ENCODE peak calls at places on chromosome 3, in five cellular contexts. One of them, this sample, is unnamed.

GRCh38 chr3:73707772-73708171 is 83.0 kb upstream of the PDZRN3 start:
- DNase-seq in GM12878: no peak
- DNase-seq in HEK293T: no peak
- DNase-seq in HepG2: no peak
- DNase-seq in NT2/D1: no peak
- DNase-seq in this sample: no peak

GRCh38 chr3:177107840-177108239 is 89.4 kb downstream of the TBL1XR1 start:
- DNase-seq in GM12878: no peak
- DNase-seq in HepG2: no peak
- DNase-seq in HEK293T: no peak
- DNase-seq in NT2/D1: no peak
- DNase-seq in this sample: no peak

GRCh38 chr3:110027446-110027845 is 690.1 kb upstream of the DPPA4 start:
- DNase-seq in GM12878: no peak
- DNase-seq in HepG2: no peak
- DNase-seq in HEK293T: no peak
- DNase-seq in NT2/D1: no peak
- DNase-seq in this sample: no peak

GRCh38 chr3:108381531-108381930 is 85.2 kb downstream of the HHLA2 start:
- DNase-seq in GM12878: no peak
- DNase-seq in HEK293T: no peak
- DNase-seq in HepG2: no peak
- DNase-seq in NT2/D1: no peak
- DNase-seq in this sample: peak

GRCh38 chr3:114435733-114436132 is 141.9 kb downstream of the TIGIT start:
- DNase-seq in HEK293T: no peak
- DNase-seq in HepG2: no peak
- DNase-seq in NT2/D1: no peak
- DNase-seq in GM12878: no peak
- DNase-seq in this sample: no peak

GRCh38 chr3:17634201-17634600 is 108.2 kb downstream of the TBC1D5 start:
- DNase-seq in NT2/D1: no peak
- DNase-seq in HEK293T: no peak
- DNase-seq in HepG2: no peak
- DNase-seq in GM12878: no peak
- DNase-seq in this sample: no peak

GRCh38 chr3:53011324-53011723 is 34.5 kb downstream of the SFMBT1 start:
- DNase-seq in HEK293T: no peak
- DNase-seq in GM12878: no peak
- DNase-seq in NT2/D1: no peak
- DNase-seq in HepG2: no peak
- DNase-seq in this sample: no peak

GRCh38 chr3:31041161-31041978 is 146.9 kb upstream of the GADL1 start:
- DNase-seq in NT2/D1: peak
- DNase-seq in GM12878: no peak
- DNase-seq in HEK293T: no peak
- DNase-seq in HepG2: peak
- DNase-seq in this sample: no peak

GRCh38 chr3:153246805-153247204 is 84.8 kb downstream of the RAP2B start:
- DNase-seq in NT2/D1: no peak
- DNase-seq in HepG2: no peak
- DNase-seq in HEK293T: no peak
- DNase-seq in GM12878: no peak
- DNase-seq in this sample: no peak

GRCh38 chr3:127410137-127410488 is 122.3 kb upstream of the PRR20G start:
- DNase-seq in HepG2: no peak
- DNase-seq in GM12878: no peak
- DNase-seq in NT2/D1: no peak
- DNase-seq in HEK293T: no peak
- DNase-seq in this sample: peak

GRCh38 chr3:150278843-150279341 is 129.2 kb upstream of the TSC22D2 start:
- DNase-seq in NT2/D1: peak
- DNase-seq in HEK293T: no peak
- DNase-seq in GM12878: no peak
- DNase-seq in HepG2: no peak
- DNase-seq in this sample: no peak

GRCh38 chr3:64214002-64214696 is 11.1 kb downstream of the PRICKLE2 start:
- DNase-seq in HepG2: no peak
- DNase-seq in NT2/D1: no peak
- DNase-seq in HEK293T: no peak
- DNase-seq in GM12878: no peak
- DNase-seq in this sample: no peak

GRCh38 chr3:50267280-50267913 is 1.6 kb upstream of the SEMA3B start:
- DNase-seq in NT2/D1: no peak
- DNase-seq in HEK293T: peak
- DNase-seq in GM12878: no peak
- DNase-seq in HepG2: no peak
- DNase-seq in this sample: peak

GRCh38 chr3:43031490-43032216 is 52.5 kb downstream of the GASK1A start:
- DNase-seq in NT2/D1: no peak
- DNase-seq in HepG2: no peak
- DNase-seq in HEK293T: no peak
- DNase-seq in GM12878: no peak
- DNase-seq in this sample: no peak

GRCh38 chr3:2024037-2024436 is 74.6 kb upstream of the CNTN4 start:
- DNase-seq in NT2/D1: no peak
- DNase-seq in GM12878: no peak
- DNase-seq in HEK293T: no peak
- DNase-seq in HepG2: no peak
- DNase-seq in this sample: no peak

GRCh38 chr3:186385856-186386602 is 24.0 kb upstream of the DGKG start:
- DNase-seq in HepG2: no peak
- DNase-seq in GM12878: no peak
- DNase-seq in HEK293T: no peak
- DNase-seq in NT2/D1: no peak
- DNase-seq in this sample: no peak

GRCh38 chr3:186380622-186381380 is 18.8 kb upstream of the DGKG start:
- DNase-seq in NT2/D1: no peak
- DNase-seq in GM12878: no peak
- DNase-seq in HepG2: no peak
- DNase-seq in HEK293T: no peak
- DNase-seq in this sample: no peak

GRCh38 chr3:186382217-186382885 is 20.3 kb upstream of the DGKG start:
- DNase-seq in HEK293T: no peak
- DNase-seq in NT2/D1: no peak
- DNase-seq in HepG2: no peak
- DNase-seq in GM12878: no peak
- DNase-seq in this sample: no peak

GRCh38 chr3:186383026-186383993 is 21.3 kb upstream of the DGKG start:
- DNase-seq in HepG2: no peak
- DNase-seq in HEK293T: no peak
- DNase-seq in NT2/D1: no peak
- DNase-seq in GM12878: no peak
- DNase-seq in this sample: no peak

GRCh38 chr3:186381424-186382216 is 19.6 kb upstream of the DGKG start:
- DNase-seq in HEK293T: no peak
- DNase-seq in GM12878: no peak
- DNase-seq in HepG2: peak
- DNase-seq in NT2/D1: no peak
- DNase-seq in this sample: no peak
- TF ChIP-seq SUZ12 in HEK293T: no peak
- TF ChIP-seq SUZ12 in GM12878: no peak
- TF ChIP-seq SUZ12 in HepG2: no peak
- TF ChIP-seq SUZ12 in NT2/D1: no peak
- TF ChIP-seq SUZ12 in this sample: no peak

DNA sequence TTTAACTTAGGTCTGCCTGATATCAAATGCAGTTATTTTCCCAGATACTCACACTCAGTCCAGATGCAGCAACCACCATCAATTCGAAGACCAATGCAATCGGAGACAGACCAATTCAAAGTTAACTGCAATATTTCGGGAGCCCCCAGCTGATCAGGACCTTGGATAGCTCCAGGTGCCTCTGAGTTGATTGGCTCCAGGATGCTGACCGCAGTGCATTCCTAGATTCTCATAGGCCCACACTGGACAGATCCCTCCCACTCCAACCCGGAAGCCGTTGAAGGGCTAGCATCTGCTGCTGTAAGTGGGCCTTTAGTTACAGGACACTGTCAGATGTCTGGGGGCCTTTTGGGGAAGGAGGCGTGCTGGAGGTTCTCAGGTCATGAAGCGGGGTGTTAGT is 89.5 kb upstream of the ATP2B2 start:
- DNase-seq in NT2/D1: peak
- DNase-seq in HEK293T: peak
- DNase-seq in HepG2: peak
- DNase-seq in GM12878: peak
- DNase-seq in this sample: peak
- TF ChIP-seq SUZ12 in NT2/D1: no peak
- TF ChIP-seq SUZ12 in HEK293T: no peak
- TF ChIP-seq SUZ12 in HepG2: no peak
- TF ChIP-seq SUZ12 in GM12878: no peak
- TF ChIP-seq SUZ12 in this sample: no peak

DNA sequence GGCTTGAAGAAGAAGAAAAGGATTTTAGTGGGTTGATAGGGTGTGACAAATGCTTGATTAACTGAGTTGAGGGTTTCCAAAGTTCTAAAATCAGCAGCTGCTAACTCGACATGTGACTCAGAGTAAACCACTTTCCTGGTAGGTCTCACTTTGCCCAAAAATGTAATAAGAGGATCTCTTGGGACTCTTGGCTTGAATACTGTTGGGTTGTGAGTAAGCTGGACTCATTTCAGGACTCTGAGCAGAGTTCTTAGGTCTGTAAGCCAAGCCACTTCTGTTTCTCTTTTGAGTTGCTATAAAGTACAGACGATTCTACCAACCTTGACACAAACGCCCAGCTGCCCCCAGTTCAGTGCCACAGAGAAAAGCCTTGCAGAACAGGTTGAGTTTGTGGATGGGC is 241.1 kb downstream of the ZNF621 start:
- DNase-seq in NT2/D1: no peak
- DNase-seq in GM12878: peak
- DNase-seq in HepG2: no peak
- DNase-seq in HEK293T: no peak
- DNase-seq in this sample: no peak
- TF ChIP-seq SUZ12 in NT2/D1: no peak
- TF ChIP-seq SUZ12 in GM12878: no peak
- TF ChIP-seq SUZ12 in HepG2: no peak
- TF ChIP-seq SUZ12 in HEK293T: no peak
- TF ChIP-seq SUZ12 in this sample: no peak

DNA sequence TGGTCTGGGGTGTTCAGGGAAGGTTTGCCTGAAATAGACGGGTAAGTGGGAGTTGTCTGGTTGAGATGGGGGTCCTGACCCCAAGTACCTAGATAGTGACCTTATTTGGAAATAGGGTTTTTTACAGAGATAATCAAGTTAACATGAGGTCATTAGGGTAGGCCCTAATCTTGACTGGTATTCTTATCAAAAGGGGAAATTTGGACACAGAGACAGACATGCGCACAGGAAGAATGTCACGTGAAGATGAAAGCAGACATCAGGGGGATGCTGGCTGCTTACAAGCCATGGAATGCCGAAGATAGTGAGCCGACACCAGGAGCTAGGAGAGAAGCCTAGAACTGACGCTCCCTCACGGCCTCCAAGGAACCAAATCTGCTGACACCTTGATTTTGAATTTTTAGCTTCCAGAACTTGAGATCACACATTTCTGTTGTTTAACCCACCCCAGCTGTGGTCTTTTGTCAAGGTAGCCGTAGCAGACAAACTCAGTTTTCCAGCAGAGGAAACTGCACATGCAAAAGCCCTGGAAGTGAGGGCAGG is 17.1 kb downstream of the BHLHE40 start:
- DNase-seq in GM12878: no peak
- DNase-seq in HepG2: no peak
- DNase-seq in HEK293T: no peak
- DNase-seq in NT2/D1: no peak
- DNase-seq in this sample: no peak
- TF ChIP-seq SUZ12 in GM12878: no peak
- TF ChIP-seq SUZ12 in HepG2: no peak
- TF ChIP-seq SUZ12 in HEK293T: no peak
- TF ChIP-seq SUZ12 in NT2/D1: no peak
- TF ChIP-seq SUZ12 in this sample: no peak